ENCODE peak calls at places on chromosomes 16 and 17, in four cellular contexts. O is GM12878, T is HepG2, Q is SK-N-SH. A is an unnamed sample.

GRCh38 chr16:30354423-30355143 is 525 bp downstream of the CD2BP2 start:
- DNase-seq in Q (peak), T (no peak), O (no peak), A (peak)

GRCh38 chr17:66191607-66192377 is at the start of gene CEP112:
- DNase-seq in Q (peak), O (no peak), T (peak), A (peak)

GRCh38 chr17:75350706-75351105 is 54.8 kb downstream of the GRB2 start:
- DNase-seq in O (no peak), T (no peak), Q (no peak), A (no peak)

GRCh38 chr16:11224096-11224893 is 31.7 kb downstream of the SOCS1 start:
- DNase-seq in O (peak), Q (no peak), T (peak), A (peak)

GRCh38 chr17:37849617-37849972 is 74.6 kb upstream of the TBC1D3K start:
- DNase-seq in Q (no peak), T (no peak), O (no peak), A (no peak)

GRCh38 chr16:69338557-69339288 is 641 bp downstream of the COG8 start:
- DNase-seq in O (no peak), T (no peak), Q (no peak), A (no peak)

GRCh38 chr17:3546521-3546920 is 11.1 kb downstream of the TRPV3 start:
- DNase-seq in O (no peak), Q (no peak), T (peak), A (no peak)

GRCh38 chr17:77125432-77125901 is 15.3 kb upstream of the SEC14L1 start:
- DNase-seq in Q (no peak), T (peak), O (no peak), A (no peak)

GRCh38 chr16:79601978-79602609 is 1.6 kb upstream of the MAF start:
- DNase-seq in O (peak), T (peak), Q (peak), A (peak)

GRCh38 chr16:590165-590874 is 454 bp downstream of the RAB40C start:
- DNase-seq in Q (peak), T (no peak), O (no peak), A (peak)

GRCh38 chr16:57555831-57556230 is 13.4 kb downstream of the ADGRG5 start:
- DNase-seq in O (no peak), Q (no peak), T (no peak), A (no peak)

GRCh38 chr17:74736423-74737298 is at the start of gene RAB37:
- DNase-seq in T (peak), Q (peak), O (no peak), A (no peak)

GRCh38 chr17:17538417-17539391 is 42.5 kb upstream of the RASD1 start:
- DNase-seq in Q (no peak), O (no peak), T (peak), A (peak)

GRCh38 chr17:21170829-21171228 is 43.1 kb downstream of the TMEM11 start:
- DNase-seq in Q (no peak), T (no peak), O (no peak), A (no peak)

GRCh38 chr17:27506348-27507218 is 50.3 kb downstream of the KSR1 start:
- DNase-seq in O (peak), Q (no peak), T (no peak), A (peak)

GRCh38 chr17:19370493-19370960 is 7.8 kb upstream of the MAPK7 start:
- DNase-seq in T (no peak), Q (no peak), O (no peak), A (no peak)

GRCh38 chr16:76653390-76654026 is 376.3 kb downstream of the CNTNAP4 start:
- DNase-seq in Q (peak), T (peak), O (peak), A (peak)

GRCh38 chr17:73609078-73609477 is 35.2 kb downstream of the SDK2 start:
- DNase-seq in O (no peak), Q (no peak), T (no peak), A (no peak)

GRCh38 chr16:73068546-73069401 is 20.8 kb upstream of the ZFHX3 start:
- DNase-seq in Q (no peak), O (no peak), T (peak), A (no peak)

GRCh38 chr17:77140878-77141767 is at the start of gene SEC14L1:
- DNase-seq in O (no peak), Q (peak), T (peak), A (peak)

GRCh38 chr17:82985973-82986372 is 93.4 kb upstream of the METRNL start:
- DNase-seq in T (no peak), O (no peak), Q (peak), A (no peak)

DNA sequence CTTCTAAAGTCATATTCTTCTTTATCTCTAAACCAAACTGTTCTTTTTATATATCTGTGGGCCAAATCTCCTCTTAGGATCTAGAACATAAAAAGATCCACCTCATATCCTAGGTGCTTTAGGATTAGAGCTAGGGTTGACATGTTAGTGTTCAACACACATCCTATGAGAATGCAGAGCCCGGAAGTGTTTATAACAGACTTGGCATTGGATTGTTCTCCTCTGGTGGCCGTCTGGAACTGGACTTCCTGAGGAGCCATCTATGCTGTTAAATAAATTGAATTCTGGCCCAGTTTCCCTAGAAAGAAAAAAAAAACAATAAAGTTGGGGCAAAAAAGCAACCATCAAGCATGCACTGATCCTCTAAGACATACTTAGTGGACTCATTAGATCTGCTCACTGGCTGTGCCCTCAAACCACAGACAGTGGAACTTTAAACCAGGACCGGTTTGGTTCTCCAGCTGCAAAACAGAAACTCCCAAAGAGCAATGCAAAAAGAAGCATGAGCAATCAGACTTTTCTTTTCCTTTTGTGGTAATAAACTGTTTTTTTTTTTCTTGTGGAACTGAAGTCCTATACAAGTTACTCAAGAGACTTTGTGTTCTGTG is 182.5 kb downstream of the ZNF18 start:
- DNase-seq in T (no peak), O (no peak), Q (no peak), A (no peak)
- TF ChIP-seq SIN3A in T (no peak), O (no peak), Q (no peak), A (no peak)

DNA sequence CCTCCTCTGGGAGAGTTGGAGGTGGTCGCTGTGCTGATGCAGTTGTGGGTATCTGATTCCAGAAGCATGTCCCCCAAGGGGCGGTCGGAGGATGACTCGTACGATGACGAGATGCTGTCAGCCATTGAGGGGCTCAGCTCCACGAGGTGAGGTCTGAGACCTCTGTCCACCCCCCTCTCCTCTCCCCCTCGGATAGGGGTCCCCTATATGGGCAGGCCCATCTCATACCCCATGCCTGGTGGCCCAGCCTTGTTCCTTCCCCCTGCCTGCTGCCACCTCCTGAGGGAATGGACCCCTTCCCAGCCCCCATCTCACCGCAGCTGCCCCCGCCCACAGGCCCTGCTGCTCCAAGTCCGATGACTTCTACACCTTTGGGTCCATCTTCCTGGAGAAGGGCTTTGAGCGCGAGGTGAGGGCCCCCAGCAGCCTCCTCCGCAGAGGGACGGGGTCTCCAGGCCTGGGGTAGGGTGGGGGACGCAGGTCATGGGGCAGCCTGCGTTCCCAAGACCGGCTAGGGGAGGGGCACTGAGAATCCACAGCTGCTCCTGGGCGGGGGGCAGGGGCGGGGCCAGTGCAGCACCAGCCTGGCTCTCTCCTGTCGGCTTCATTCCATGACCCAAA is 39.2 kb downstream of the ADCY7 start:
- DNase-seq in T (no peak), O (no peak), Q (peak), A (no peak)
- TF ChIP-seq FOXM1 in T (no peak), O (no peak), Q (no peak), A (no peak)

DNA sequence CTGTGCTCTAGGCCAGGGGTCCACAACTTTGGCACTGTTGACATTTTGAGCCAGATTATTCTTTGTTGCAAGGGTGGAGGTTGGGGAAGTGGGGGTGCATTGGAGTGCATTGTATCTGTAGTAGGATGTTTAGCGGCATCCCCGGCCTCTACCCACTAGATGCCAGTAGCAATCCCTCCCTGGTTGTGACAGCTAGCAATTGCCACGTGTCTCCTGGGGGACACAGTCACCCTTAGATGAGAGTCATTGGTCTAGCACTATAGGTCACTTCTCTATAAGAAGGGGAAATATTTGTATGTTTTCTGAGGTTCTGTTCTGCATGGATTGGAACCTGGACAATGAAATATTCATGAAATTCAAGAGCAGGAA is 32.4 kb downstream of the MSI2 start:
- DNase-seq in T (no peak), Q (no peak), O (no peak), A (no peak)
- TF ChIP-seq SIN3A in T (no peak), Q (no peak), O (no peak), A (no peak)

DNA sequence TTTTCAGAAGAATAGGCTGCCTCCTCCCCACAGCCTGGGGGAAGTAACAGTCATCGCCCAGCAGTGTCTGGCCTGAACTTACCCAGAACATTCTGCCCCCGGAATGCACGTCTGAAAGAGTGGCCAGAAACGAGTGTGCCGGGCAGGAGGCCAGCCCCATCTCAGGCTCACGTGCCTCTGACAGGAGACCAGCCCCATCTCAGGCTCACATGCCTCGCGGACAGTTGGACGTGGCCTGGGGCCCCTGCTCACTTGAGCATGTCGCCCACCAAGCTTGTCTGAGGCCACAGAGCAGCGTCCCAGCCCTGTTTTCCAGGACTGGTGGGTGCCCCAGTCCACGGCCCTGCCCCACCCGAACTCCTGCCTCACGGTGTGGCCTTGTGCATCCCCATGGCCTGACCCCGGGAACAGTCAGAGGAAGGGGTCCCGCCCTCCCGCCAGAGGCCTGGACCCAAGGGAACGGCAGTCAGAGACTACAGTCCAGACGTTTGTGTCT is 16.3 kb upstream of the CDH15 start:
- DNase-seq in T (no peak), O (no peak), Q (no peak), A (no peak)
- TF ChIP-seq FOXM1 in T (no peak), O (no peak), Q (no peak), A (no peak)

A was measured in K562.